ENCODE peak calls at places on chromosomes 7 and 10, in eight cellular contexts. I, K, G, J, W, L, H and C are unnamed samples.

GRCh38 chr7:18225067-18225466 is 197.4 kb upstream of the PRPS1L1 start:
- DNase-seq in I (no peak), K (no peak), G (no peak), J (no peak), W (no peak), L (no peak), H (no peak), C (no peak)

GRCh38 chr7:130867581-130868136 is 133.7 kb upstream of the KLF14 start:
- DNase-seq in I (no peak), K (no peak), G (no peak), J (no peak), W (no peak), L (no peak), H (no peak), C (no peak)

GRCh38 chr10:16352146-16352545 is 84.7 kb upstream of the PTER start:
- DNase-seq in I (no peak), K (no peak), G (no peak), J (no peak), W (no peak), L (no peak), H (no peak), C (no peak)

GRCh38 chr10:79025113-79025832 is 43.5 kb upstream of the ZMIZ1 start:
- DNase-seq in I (no peak), K (no peak), G (no peak), J (no peak), W (no peak), L (peak; percentile 52), H (no peak), C (no peak)

GRCh38 chr7:38929460-38930171 is 20.6 kb upstream of the VPS41 start:
- DNase-seq in I (no peak), K (no peak), G (peak; percentile 41), J (no peak), W (no peak), L (peak; percentile 18), H (no peak), C (peak; percentile 20)

GRCh38 chr7:2601907-2602735 is 29.7 kb upstream of the TTYH3 start:
- DNase-seq in I (no peak), K (no peak), G (no peak), J (no peak), W (no peak), L (no peak), H (no peak), C (no peak)

GRCh38 chr7:79880312-79880711 is 254.3 kb upstream of the GNAI1 start:
- DNase-seq in I (no peak), K (no peak), G (no peak), J (no peak), W (no peak), L (no peak), H (no peak), C (no peak)

GRCh38 chr10:17444062-17444714 is 10.2 kb downstream of the ST8SIA6 start:
- DNase-seq in I (no peak), K (no peak), G (peak; percentile 57), J (no peak), W (no peak), L (no peak), H (no peak), C (no peak)

GRCh38 chr7:95045236-95045923 is 138.0 kb downstream of the PPP1R9A start:
- DNase-seq in I (no peak), K (peak; percentile 16), G (peak; percentile 45), J (no peak), W (no peak), L (no peak), H (no peak), C (no peak)

GRCh38 chr7:157318015-157318706 is 18.6 kb upstream of the DNAJB6 start:
- DNase-seq in I (peak; percentile 60), K (peak; percentile 39), G (no peak), J (peak; percentile 29), W (no peak), L (no peak), H (no peak), C (no peak)

GRCh38 chr7:140263277-140263676 is 86.5 kb upstream of the KDM7A start:
- DNase-seq in I (no peak), K (no peak), G (no peak), J (no peak), W (no peak), L (no peak), H (no peak), C (no peak)

GRCh38 chr7:100966542-100967291 is 2.6 kb upstream of the MUC12 start:
- DNase-seq in I (no peak), K (peak; percentile 61), G (no peak), J (no peak), W (no peak), L (no peak), H (no peak), C (no peak)

GRCh38 chr7:88218836-88219605 is 817 bp downstream of the SRI start:
- DNase-seq in I (peak; percentile 68), K (peak; percentile 80), G (peak; percentile 65), J (peak; percentile 60), W (no peak), L (peak; percentile 72), H (peak; percentile 28), C (no peak)

GRCh38 chr10:44395902-44396670 is 11.2 kb upstream of the CXCL12 start:
- DNase-seq in I (no peak), K (no peak), G (no peak), J (no peak), W (no peak), L (no peak), H (no peak), C (no peak)

GRCh38 chr7:100543586-100543985 is 4.6 kb downstream of the AGFG2 start:
- DNase-seq in I (no peak), K (no peak), G (no peak), J (no peak), W (no peak), L (no peak), H (no peak), C (no peak)

GRCh38 chr10:5624701-5625100 is 41.7 kb downstream of the ASB13 start:
- DNase-seq in I (no peak), K (no peak), G (no peak), J (no peak), W (no peak), L (no peak), H (no peak), C (no peak)

GRCh38 chr10:69862882-69863530 is 61.3 kb downstream of the COL13A1 start:
- DNase-seq in I (no peak), K (no peak), G (no peak), J (no peak), W (no peak), L (no peak), H (no peak), C (no peak)

GRCh38 chr7:15795371-15795770 is 108.9 kb upstream of the MEOX2 start:
- DNase-seq in I (no peak), K (no peak), G (no peak), J (no peak), W (no peak), L (no peak), H (no peak), C (no peak)

GRCh38 chr10:86635402-86635801 is 18.9 kb upstream of the OPN4 start:
- DNase-seq in I (no peak), K (no peak), G (no peak), J (no peak), W (no peak), L (no peak), H (no peak), C (peak; percentile 28)

GRCh38 chr7:51021906-51022570 is 239.3 kb upstream of the GRB10 start:
- DNase-seq in I (no peak), K (no peak), G (no peak), J (no peak), W (no peak), L (no peak), H (no peak), C (no peak)

GRCh38 chr10:124708922-124709520 is 35.2 kb downstream of the FAM53B start:
- DNase-seq in I (no peak), K (no peak), G (no peak), J (no peak), W (no peak), L (no peak), H (no peak), C (no peak)

DNA sequence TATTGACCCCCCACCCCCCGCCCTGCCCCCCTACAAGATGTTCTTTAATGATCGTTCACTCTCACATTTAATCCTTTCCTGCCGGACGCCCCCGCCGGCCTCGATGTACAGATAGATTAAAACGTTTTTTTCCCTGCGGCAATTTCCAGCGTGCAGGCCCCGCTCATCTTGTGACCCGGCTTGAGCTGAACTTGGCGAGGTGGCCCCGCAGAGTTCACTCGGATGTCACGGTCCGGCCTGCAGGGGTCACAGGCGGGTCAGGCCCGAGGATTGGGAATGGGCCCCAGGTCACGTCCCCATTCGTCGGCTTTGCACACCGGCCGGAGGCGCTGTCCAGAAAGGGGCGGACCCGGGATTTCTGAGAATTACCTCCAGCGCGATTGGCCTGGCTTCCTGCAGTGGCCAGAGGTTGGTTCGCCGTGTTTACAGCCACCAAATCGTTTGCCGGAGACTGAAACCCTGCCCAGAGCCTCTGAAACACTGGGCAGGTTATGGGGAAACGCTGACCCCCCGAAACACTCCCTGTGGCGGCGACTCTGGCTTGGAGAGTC is 1.9 kb upstream of the CYP26A1 start:
- DNase-seq in I (peak; percentile 56), K (peak; percentile 29), G (no peak), J (no peak), W (peak; percentile 36), L (no peak), H (no peak), C (peak; percentile 43)
- TF ChIP-seq POLR2A in I (no peak), K (no peak), G (no peak), J (no peak), W (no peak), L (no peak), H (no peak), C (no peak)

GRCh38 chr10:27240891-27241639 is 468 bp upstream of the ACBD5 start:
- DNase-seq in I (no peak), K (peak; percentile 17), G (peak; percentile 38), J (peak; percentile 41), W (no peak), L (peak; percentile 15), H (no peak), C (peak; percentile 46)
- TF ChIP-seq POLR2A in I (no peak), K (no peak), G (no peak), J (no peak), W (no peak), L (no peak), H (no peak), C (peak; percentile 21)

GRCh38 chr7:135557455-135558336 is at the start of gene NUP205:
- DNase-seq in I (peak; percentile 67), K (peak; percentile 65), G (peak; percentile 96), J (peak; percentile 51), W (peak; percentile 57), L (peak; percentile 51), H (peak; percentile 57), C (peak; percentile 82)
- TF ChIP-seq POLR2A in I (peak; percentile 10), K (peak; percentile 27), G (peak; percentile 81), J (no peak), W (peak; percentile 91), L (peak; percentile 69), H (peak; percentile 43), C (peak; percentile 73)

DNA sequence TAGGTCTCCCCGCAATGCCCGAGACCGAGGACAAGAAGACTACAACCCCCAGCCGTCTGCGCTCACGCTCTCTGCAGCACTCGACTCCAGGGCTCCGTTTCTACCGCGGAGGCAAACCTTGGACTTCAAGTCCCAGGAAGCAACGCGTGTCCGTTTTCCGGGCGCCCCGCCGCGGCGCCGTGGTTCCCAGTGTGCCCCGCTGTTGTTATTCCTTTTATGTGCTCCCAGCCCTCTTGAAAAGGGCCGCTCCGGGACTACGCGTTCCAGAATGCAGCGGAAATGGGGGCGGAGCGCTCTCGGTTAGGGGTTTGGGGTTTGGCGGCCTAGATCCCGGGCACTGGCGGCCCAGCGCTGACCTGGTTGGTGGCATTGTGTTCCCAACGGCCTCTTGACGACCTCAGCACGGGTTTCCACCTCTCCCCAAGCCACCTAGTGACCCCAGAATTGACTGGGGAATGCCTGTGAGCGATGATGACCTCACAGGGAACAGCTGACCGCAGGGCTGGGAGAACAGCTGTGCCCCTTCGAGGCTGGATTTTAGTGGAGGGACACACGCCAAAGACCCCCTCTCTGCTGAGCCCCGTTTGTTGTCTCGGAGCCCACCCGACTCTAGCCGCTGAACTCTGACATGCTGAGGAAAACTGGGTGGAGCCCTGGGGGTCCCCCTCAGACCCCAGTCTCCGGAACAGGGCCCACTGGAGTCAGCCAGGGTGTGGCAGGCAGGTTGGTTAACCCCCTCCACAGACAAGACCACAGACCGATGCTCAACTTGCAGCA is 480 bp upstream of the CDK5 start:
- DNase-seq in I (peak; percentile 99), K (peak; percentile 99), G (peak; percentile 100), J (peak; percentile 99), W (peak; percentile 99), L (peak; percentile 99), H (peak; percentile 97), C (peak; percentile 99)
- TF ChIP-seq POLR2A in I (peak; percentile 45), K (peak; percentile 55), G (peak; percentile 52), J (no peak), W (peak; percentile 41), L (peak; percentile 87), H (peak; percentile 97), C (peak; percentile 75)